ENCODE peak calls at places on chromosomes 16 and 17, in six cellular contexts. Z is ovary; R is uterus; P is upper lobe of right lung; D is right cardiac atrium; B is CD8-positive, alpha-beta T cell. Q is an unnamed sample. For H3K9me3, the result is how much of the 10 kb centered on the place peaks cover.

GRCh38 chr17:10775740-10776333 is 28.1 kb downstream of the TMEM238L start:
- DNase-seq in B (no peak), P (no peak), R (no peak), D (no peak), Z (no peak), Q (no peak)

GRCh38 chr17:63698381-63698885 is 1.5 kb downstream of the LIMD2 start:
- DNase-seq in P (no peak), Z (no peak), R (no peak), B (peak), D (peak), Q (no peak)

GRCh38 chr16:87295259-87295658 is 21.9 kb downstream of the C16orf95 start:
- DNase-seq in D (no peak), Z (no peak), B (no peak), P (no peak), R (no peak), Q (no peak)

GRCh38 chr17:81417049-81417878 is 22.0 kb downstream of the BAHCC1 start:
- DNase-seq in B (no peak), P (no peak), Z (no peak), D (peak), R (peak), Q (no peak)

GRCh38 chr16:85555549-85556455 is 57.3 kb upstream of the GSE1 start:
- DNase-seq in D (peak), Z (peak), R (peak), B (peak), P (peak), Q (peak)

GRCh38 chr17:44911133-44912001 is 3.9 kb downstream of the GFAP start:
- DNase-seq in D (peak), R (peak), P (peak), B (peak), Z (peak), Q (peak)

GRCh38 chr17:3962217-3963069 is 1.8 kb downstream of the ATP2A3 start:
- DNase-seq in D (no peak), R (no peak), P (no peak), B (no peak), Z (no peak), Q (no peak)

GRCh38 chr17:28392491-28392890 is 13.5 kb downstream of the SLC46A1 start:
- DNase-seq in P (no peak), D (no peak), R (no peak), B (no peak), Z (no peak), Q (no peak)

GRCh38 chr16:13245713-13246377 is 344.4 kb downstream of the SHISA9 start:
- DNase-seq in B (no peak), D (no peak), R (no peak), P (no peak), Z (no peak), Q (no peak)

GRCh38 chr16:88066680-88067529 is 115.7 kb downstream of the BANP start:
- DNase-seq in P (no peak), B (no peak), D (peak), R (no peak), Z (no peak), Q (no peak)

GRCh38 chr17:7650509-7651096 is at the start of gene ATP1B2:
- DNase-seq in R (peak), Z (peak), D (peak), P (peak), B (peak), Q (peak)

GRCh38 chr17:57889892-57890856 is 40.3 kb upstream of the MRPS23 start:
- DNase-seq in Z (peak), D (peak), R (peak), P (peak), B (no peak), Q (peak)

GRCh38 chr16:57609541-57610401 is 18.7 kb upstream of the ADGRG1 start:
- DNase-seq in P (peak), D (peak), Z (no peak), B (peak), R (no peak), Q (no peak)

GRCh38 chr17:82497483-82498405 is 21.8 kb upstream of the FOXK2 start:
- DNase-seq in R (no peak), B (peak), Z (peak), P (no peak), D (peak), Q (peak)

GRCh38 chr17:35536664-35537160 is 766 bp downstream of the SLFN12L start:
- DNase-seq in D (no peak), P (no peak), R (no peak), Z (no peak), B (peak), Q (no peak)

GRCh38 chr16:11105038-11105903 is 150.7 kb downstream of the SOCS1 start:
- DNase-seq in Z (no peak), B (no peak), P (no peak), R (peak), D (peak), Q (no peak)

GRCh38 chr16:71552698-71553503 is 24.0 kb downstream of the TAT start:
- DNase-seq in B (no peak), D (no peak), Z (no peak), P (no peak), R (no peak), Q (no peak)

GRCh38 chr17:77802811-77803220 is 155.7 kb upstream of the TNRC6C start:
- DNase-seq in P (no peak), D (peak), B (no peak), Z (no peak), R (peak), Q (peak)

GRCh38 chr17:38730526-38731379 is 612 bp downstream of the CISD3 start:
- DNase-seq in P (peak), R (peak), Z (peak), D (peak), B (no peak), Q (peak)

GRCh38 chr17:12522336-12522735 is 143.4 kb upstream of the MYOCD start:
- DNase-seq in Z (no peak), B (no peak), R (no peak), P (no peak), D (no peak), Q (no peak)

GRCh38 chr17:14201595-14201994 is 35.1 kb downstream of the CDRT15 start:
- DNase-seq in R (no peak), Z (no peak), P (no peak), B (peak), D (peak), Q (no peak)

GRCh38 chr16:54027126-54027922 is 259.3 kb downstream of the IRX3 start:
- DNase-seq in R (no peak), D (no peak), P (no peak), B (no peak), Z (no peak), Q (no peak)

GRCh38 chr16:82935781-82936180 is 309.0 kb downstream of the CDH13 start:
- DNase-seq in D (no peak), B (no peak), Z (no peak), P (no peak), R (no peak), Q (no peak)

GRCh38 chr17:77442976-77443742 is 302.4 kb downstream of the SEC14L1 start:
- DNase-seq in D (no peak), Z (no peak), B (no peak), R (no peak), P (no peak), Q (no peak)

GRCh38 chr16:27706803-27707685 is 157.1 kb downstream of the KATNIP start:
- DNase-seq in D (no peak), Z (no peak), P (peak), B (no peak), R (no peak), Q (peak)

GRCh38 chr16:50861926-50862325 is 120.0 kb downstream of the CYLD start:
- DNase-seq in P (no peak), R (no peak), B (no peak), D (no peak), Z (no peak), Q (no peak)

GRCh38 chr16:84266451-84266850 is 26.6 kb upstream of the KCNG4 start:
- DNase-seq in Z (no peak), B (peak), P (no peak), R (peak), D (peak), Q (peak)

GRCh38 chr16:11742041-11742535 is 569 bp downstream of the TXNDC11 start:
- DNase-seq in P (peak), D (peak), B (peak), R (peak), Z (peak), Q (peak)

GRCh38 chr17:8326591-8327583 is 12.8 kb upstream of the ODF4 start:
- DNase-seq in R (no peak), D (peak), Z (peak), P (peak), B (peak), Q (no peak)

GRCh38 chr16:8852534-8852933 is 16.3 kb downstream of the CARHSP1 start:
- DNase-seq in B (no peak), P (no peak), Z (no peak), R (no peak), D (no peak), Q (no peak)

GRCh38 chr17:2235792-2236365 is 67.7 kb downstream of the SMG6 start:
- DNase-seq in P (no peak), Z (no peak), R (peak), B (no peak), D (peak), Q (no peak)

GRCh38 chr16:85429776-85430522 is 183.2 kb upstream of the GSE1 start:
- DNase-seq in Z (no peak), P (no peak), R (no peak), B (no peak), D (no peak), Q (no peak)

GRCh38 chr17:57946798-57947358 is 8.3 kb downstream of the CUEDC1 start:
- DNase-seq in Z (peak), B (peak), P (peak), R (peak), D (no peak), Q (peak)

GRCh38 chr17:409848-410673 is 57.5 kb upstream of the RPH3AL start:
- DNase-seq in Z (peak), R (peak), P (peak), D (peak), B (peak), Q (peak)

GRCh38 chr17:411416-412120 is 59.0 kb upstream of the RPH3AL start:
- DNase-seq in D (no peak), B (no peak), P (no peak), R (no peak), Z (no peak), Q (no peak)

GRCh38 chr17:410674-411401 is 58.2 kb upstream of the RPH3AL start:
- DNase-seq in R (peak), Z (peak), P (no peak), B (peak), D (peak), Q (peak)

GRCh38 chr17:412211-413015 is 59.8 kb upstream of the RPH3AL start:
- DNase-seq in R (peak), Z (peak), P (no peak), D (peak), B (peak), Q (peak)

DNA sequence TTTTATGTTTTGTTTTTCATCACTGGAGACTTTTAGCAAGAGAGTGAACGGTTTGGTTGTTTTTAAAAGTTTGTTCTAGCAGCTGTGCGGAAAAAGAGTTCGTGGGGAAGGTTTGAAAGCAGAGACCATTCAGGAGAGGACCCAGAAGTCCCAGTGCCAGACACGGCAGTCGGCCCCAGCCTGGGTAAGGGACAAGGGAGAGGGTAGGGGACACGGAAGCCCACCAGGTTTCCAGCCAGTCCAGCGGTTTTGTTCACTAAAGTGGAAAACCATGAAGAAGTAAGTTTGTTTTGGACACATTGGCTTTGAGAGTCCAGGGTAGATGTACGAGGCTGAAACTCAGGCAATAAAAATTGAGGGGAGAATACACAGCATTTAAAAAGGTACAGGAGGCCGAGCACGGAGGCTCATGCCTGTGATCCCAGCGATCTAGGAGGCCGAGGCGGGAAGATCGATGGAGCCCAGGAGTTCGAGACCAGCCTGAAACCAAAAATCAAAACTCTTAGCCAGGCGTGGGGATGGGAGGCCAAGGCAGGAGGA is 56.8 kb upstream of the RPH3AL start:
- DNase-seq in P (no peak), D (no peak), B (no peak), R (no peak), Z (peak), Q (no peak)
- H3K4me3 ChIP-seq in P (peak), D (peak), B (peak), R (peak), Z (peak), Q (no peak)

DNA sequence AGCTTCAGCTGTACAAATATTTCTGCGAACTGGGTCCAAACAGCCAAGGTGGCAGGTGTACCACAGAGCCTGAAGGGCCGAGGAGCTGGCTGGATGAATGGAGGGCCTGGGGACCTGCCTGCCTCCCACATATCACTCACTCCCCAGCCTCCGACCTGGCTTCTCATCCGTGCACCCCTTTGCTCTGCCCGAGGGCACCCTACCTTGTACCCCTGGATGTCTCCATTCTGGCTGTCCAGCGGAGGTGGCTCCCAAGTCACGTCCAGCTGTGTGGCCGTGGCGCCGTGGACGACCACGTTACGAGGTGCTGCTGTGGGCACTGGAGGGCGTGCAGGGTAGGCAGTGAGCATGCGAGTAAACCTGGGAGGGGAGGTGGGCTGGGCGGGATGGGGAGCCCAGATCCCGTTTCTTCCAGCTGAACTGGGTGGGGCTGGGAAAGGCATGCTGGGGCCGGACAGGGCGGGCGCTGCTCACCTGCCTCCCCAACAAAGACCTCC is 67.2 kb upstream of the CDC42EP4 start:
- DNase-seq in P (no peak), R (no peak), D (no peak), Z (no peak), B (no peak), Q (no peak)
- H3K9me3 ChIP-seq in P (under half), R (under half), D (under half), Z (under half), B (under half), Q (under half)

GRCh38 chr17:76341301-76341700 is 12.4 kb downstream of the PRPSAP1 start:
- DNase-seq in B (no peak), R (no peak), P (no peak), Z (no peak), D (no peak), Q (no peak)

GRCh38 chr17:76333673-76334505 is 19.8 kb downstream of the PRPSAP1 start:
- DNase-seq in B (no peak), P (no peak), Z (no peak), R (no peak), D (no peak), Q (no peak)

GRCh38 chr17:76335716-76336381 is 17.9 kb downstream of the PRPSAP1 start:
- DNase-seq in R (no peak), D (no peak), Z (no peak), B (no peak), P (no peak), Q (no peak)

GRCh38 chr17:76336756-76337412 is 16.8 kb downstream of the PRPSAP1 start:
- DNase-seq in Z (no peak), B (no peak), R (no peak), D (no peak), P (no peak), Q (no peak)

DNA sequence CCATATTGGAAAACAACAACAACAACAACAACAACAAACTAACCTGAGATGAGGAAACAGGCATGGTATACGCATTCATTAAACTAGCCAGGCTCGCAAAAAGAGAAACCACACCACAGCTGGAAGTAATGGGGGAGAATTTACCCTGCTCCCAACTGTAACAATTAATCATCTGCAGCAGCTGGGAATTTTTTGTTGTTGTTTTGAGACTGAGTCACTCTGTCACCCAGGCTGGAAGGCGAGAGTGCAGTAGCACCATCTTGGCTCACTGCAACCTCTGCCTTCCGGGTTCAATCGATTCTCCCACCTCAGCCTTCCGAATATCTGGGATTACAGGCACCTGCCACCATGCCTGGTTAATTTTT is 16.3 kb downstream of the PRPSAP1 start:
- DNase-seq in Z (no peak), D (no peak), B (no peak), P (no peak), R (no peak), Q (no peak)
- H3K27ac ChIP-seq in Z (no peak), D (no peak), B (no peak), P (no peak), R (no peak), Q (no peak)

GRCh38 chr16:2157480-2158261 is 2.1 kb downstream of the TRAF7 start:
- DNase-seq in Z (no peak), D (no peak), P (no peak), B (no peak), R (no peak), Q (no peak)
- H3K4me3 ChIP-seq in Z (no peak), D (no peak), P (no peak), B (no peak), R (no peak), Q (no peak)

DNA sequence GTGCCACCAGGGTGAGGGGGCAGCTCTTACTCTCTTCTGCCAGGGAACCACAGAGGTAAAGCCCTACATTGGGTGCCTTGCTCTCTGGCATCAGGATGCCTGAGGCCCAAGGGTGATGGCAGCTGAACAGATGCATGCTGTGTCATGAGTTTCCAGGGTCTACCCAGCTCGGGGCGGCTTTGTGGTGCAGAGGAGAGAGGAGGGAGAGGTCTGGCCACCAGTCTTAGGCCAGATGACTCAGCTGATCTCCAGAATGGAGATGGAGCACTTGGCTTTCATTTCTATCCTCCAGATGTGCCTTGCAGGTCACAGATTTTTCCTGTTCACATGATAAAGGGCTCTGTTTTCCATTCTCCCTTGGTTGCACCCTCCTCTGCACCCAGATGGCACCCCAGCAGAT is 23.6 kb upstream of the USP22 start:
- DNase-seq in P (no peak), B (no peak), D (no peak), Z (no peak), R (no peak), Q (no peak)
- H3K9me3 ChIP-seq in P (under half), B (under half), D (under half), Z (under half), R (under half), Q (under half)

DNA sequence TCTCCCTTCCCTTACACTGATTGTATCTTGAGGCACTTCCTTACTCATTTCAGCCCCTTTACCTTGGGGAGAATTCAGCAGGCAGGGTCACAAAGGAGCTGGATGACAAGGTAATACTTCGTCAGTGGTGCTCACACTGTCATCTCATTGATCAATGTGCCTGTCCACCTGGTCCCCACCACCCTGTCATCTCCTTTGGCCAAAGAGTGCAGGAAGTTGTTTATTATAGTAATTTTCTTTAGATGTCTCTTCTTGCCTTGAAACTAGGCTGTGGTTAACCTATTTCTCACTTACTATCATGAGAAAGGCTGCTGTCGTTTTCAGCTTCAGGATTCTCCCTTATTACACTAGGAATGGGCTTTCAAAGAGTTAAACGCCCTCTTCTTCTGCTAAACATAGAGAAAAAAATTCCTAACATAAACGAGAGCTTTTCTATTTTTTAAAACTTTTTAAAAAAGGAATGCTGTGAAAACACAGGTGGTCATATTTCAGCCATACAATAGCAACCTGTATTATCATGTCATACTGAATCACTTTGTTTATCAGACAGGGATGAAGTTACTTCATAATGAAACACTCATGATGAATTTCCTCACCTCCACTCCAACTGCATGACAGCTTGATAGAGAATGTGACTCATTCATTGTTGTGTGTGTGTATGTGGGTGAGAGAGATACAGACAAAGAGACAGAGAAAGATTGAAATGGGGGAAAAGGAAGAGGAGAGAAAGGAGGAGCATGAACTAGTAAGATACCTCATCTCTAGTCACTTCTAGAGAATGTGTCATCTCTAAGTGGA is 108.8 kb downstream of the SYCE1L start:
- DNase-seq in R (no peak), P (no peak), Z (no peak), D (no peak), B (no peak), Q (no peak)
- H3K27ac ChIP-seq in R (no peak), P (no peak), Z (no peak), D (no peak), B (no peak), Q (no peak)

DNA sequence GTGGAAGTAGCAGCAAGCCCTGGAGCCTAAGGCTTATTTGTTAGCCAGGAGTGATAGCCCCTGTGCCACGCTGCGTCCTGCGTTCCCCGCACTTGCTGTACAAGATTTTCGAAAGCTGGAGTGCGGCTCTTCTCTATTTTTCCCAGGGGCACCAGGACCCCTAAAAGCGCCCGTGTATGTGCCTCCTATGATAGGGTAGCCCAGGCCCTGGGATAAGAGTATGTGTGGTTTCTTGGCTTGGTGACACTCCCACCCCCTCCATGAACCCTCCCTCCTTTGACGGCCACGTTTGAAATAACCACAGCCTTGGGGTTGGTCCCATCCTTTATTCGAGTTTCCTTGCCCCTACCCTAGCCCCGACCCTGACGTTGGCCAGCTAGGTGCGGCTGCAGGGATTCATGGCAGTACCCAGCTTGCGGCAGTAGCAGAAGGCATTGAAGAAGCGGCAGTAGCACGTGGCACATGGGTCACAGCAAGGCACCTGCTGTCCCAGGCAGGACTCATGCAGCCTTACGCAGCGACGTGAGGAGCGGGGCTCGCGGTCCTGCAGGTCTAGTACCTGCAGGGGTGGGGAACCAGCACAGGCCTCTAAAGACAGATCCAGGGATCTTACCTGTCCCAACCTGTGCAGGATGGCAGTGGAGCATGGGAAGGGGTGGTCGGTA is 955 bp downstream of the AGRP start:
- DNase-seq in D (peak), R (no peak), Z (no peak), B (no peak), P (no peak), Q (no peak)
- H3K4me3 ChIP-seq in D (peak), R (no peak), Z (no peak), B (peak), P (peak), Q (peak)

Q was measured in WERI-Rb-1.